ENCODE peak calls at places on chromosomes 2 and 18, in six cellular contexts. B, C, S, L, Z and E are unnamed samples.

GRCh38 chr2:63029058-63029457 is 21.6 kb upstream of the OTX1 start:
- DNase-seq in B (peak), C (peak), S (no peak), L (no peak), Z (no peak), E (no peak)

GRCh38 chr2:223797073-223797472 is 40.3 kb downstream of the AP1S3 start:
- DNase-seq in B (peak), C (peak), S (peak), L (no peak), Z (no peak), E (no peak)

GRCh38 chr2:225911019-225911418 is 511.5 kb downstream of the NYAP2 start:
- DNase-seq in B (no peak), C (no peak), S (no peak), L (no peak), Z (no peak), E (no peak)

GRCh38 chr2:240465765-240466578 is 30.5 kb downstream of the GPC1 start:
- DNase-seq in B (no peak), C (no peak), S (peak), L (peak), Z (no peak), E (no peak)

GRCh38 chr18:40690062-40690461 is 1265.0 kb upstream of the PIK3C3 start:
- DNase-seq in B (no peak), C (no peak), S (no peak), L (no peak), Z (no peak), E (no peak)

GRCh38 chr2:193409951-193410350 is 1215.2 kb upstream of the TMEFF2 start:
- DNase-seq in B (no peak), C (no peak), S (no peak), L (no peak), Z (no peak), E (no peak)

GRCh38 chr2:236338495-236339184 is 74.4 kb upstream of the ASB18 start:
- DNase-seq in B (peak), C (peak), S (no peak), L (no peak), Z (no peak), E (peak)

GRCh38 chr2:69381337-69381737 is 5.7 kb downstream of the GFPT1 start:
- DNase-seq in B (no peak), C (peak), S (no peak), L (no peak), Z (no peak), E (no peak)

GRCh38 chr2:4408311-4408710 is 704.9 kb downstream of the DCDC2C start:
- DNase-seq in B (no peak), C (no peak), S (no peak), L (no peak), Z (no peak), E (no peak)

GRCh38 chr2:121196132-121196848 is 88.7 kb downstream of the TFCP2L1 start:
- DNase-seq in B (no peak), C (no peak), S (peak), L (no peak), Z (no peak), E (peak)

GRCh38 chr2:132667716-132668115 is 2.3 kb downstream of the LYPD1 start:
- DNase-seq in B (no peak), C (no peak), S (no peak), L (no peak), Z (no peak), E (no peak)

GRCh38 chr2:144364988-144365738 is 154.8 kb downstream of the ZEB2 start:
- DNase-seq in B (no peak), C (peak), S (no peak), L (no peak), Z (no peak), E (no peak)

GRCh38 chr2:173652731-173653426 is 298.2 kb downstream of the CDCA7 start:
- DNase-seq in B (no peak), C (peak), S (peak), L (peak), Z (no peak), E (no peak)

GRCh38 chr2:31362581-31362980 is 52.0 kb downstream of the XDH start:
- DNase-seq in B (no peak), C (no peak), S (no peak), L (no peak), Z (no peak), E (no peak)

GRCh38 chr2:49288902-49289680 is 134.8 kb upstream of the FSHR start:
- DNase-seq in B (no peak), C (no peak), S (no peak), L (no peak), Z (no peak), E (no peak)

GRCh38 chr2:8000861-8001260 is 681.0 kb upstream of the ID2 start:
- DNase-seq in B (no peak), C (no peak), S (no peak), L (no peak), Z (no peak), E (no peak)

GRCh38 chr18:41537666-41538065 is 417.4 kb upstream of the PIK3C3 start:
- DNase-seq in B (no peak), C (no peak), S (no peak), L (no peak), Z (no peak), E (no peak)

GRCh38 chr2:73290049-73290839 is 3.1 kb downstream of the EGR4 start:
- DNase-seq in B (peak), C (peak), S (no peak), L (no peak), Z (no peak), E (peak)